ENCODE peak calls at places on chromosomes 2 and 18, in five cellular contexts. T is lower leg skin, B is cardiac fibroblast, X is NCI-H2081, L is Kasumi-1. V is an unnamed sample.

GRCh38 chr2:217756375-217757107 is 246.3 kb downstream of the TNS1 start:
- DNase-seq in T (no peak), L (peak; percentile 0), X (peak; percentile 5), B (peak; percentile 63), V (peak; percentile 69)

GRCh38 chr2:225017713-225018112 is 24.6 kb downstream of the DOCK10 start:
- DNase-seq in B (no peak), L (no peak), X (no peak), T (no peak), V (no peak)

GRCh38 chr2:234677758-234678538 is 181.1 kb upstream of the ARL4C start:
- DNase-seq in L (no peak), B (peak; percentile 18), T (no peak), X (no peak), V (no peak)

GRCh38 chr2:135121016-135121657 is 69.0 kb downstream of the RAB3GAP1 start:
- DNase-seq in L (no peak), B (no peak), X (no peak), T (no peak), V (no peak)

GRCh38 chr18:79567481-79568147 is 112.0 kb upstream of the CTDP1 start:
- DNase-seq in T (no peak), L (no peak), X (no peak), B (peak; percentile 91), V (peak; percentile 74)

GRCh38 chr2:113980946-113981345 is 91.1 kb downstream of the ACTR3 start:
- DNase-seq in T (no peak), X (no peak), L (no peak), B (peak; percentile 77), V (peak; percentile 29)

GRCh38 chr2:203758841-203759691 is 52.6 kb downstream of the CD28 start:
- DNase-seq in T (no peak), L (no peak), B (no peak), X (no peak), V (no peak)

GRCh38 chr2:209468796-209469325 is 45.0 kb downstream of the MAP2 start:
- DNase-seq in X (no peak), L (no peak), B (no peak), T (no peak), V (no peak)

GRCh38 chr2:217804786-217805678 is 197.8 kb downstream of the TNS1 start:
- DNase-seq in T (no peak), L (no peak), X (no peak), B (no peak), V (no peak)

GRCh38 chr2:228039752-228040534 is 141.5 kb downstream of the SPHKAP start:
- DNase-seq in T (no peak), L (peak; percentile 40), X (peak; percentile 23), B (peak; percentile 38), V (no peak)

GRCh38 chr2:236847538-236848263 is 238.0 kb upstream of the COPS8 start:
- DNase-seq in X (no peak), B (no peak), L (no peak), T (no peak), V (no peak)

GRCh38 chr2:112150447-112150846 is 12.3 kb downstream of the FBLN7 start:
- DNase-seq in X (no peak), B (peak; percentile 88), L (no peak), T (peak; percentile 20), V (peak; percentile 90)

GRCh38 chr2:85766214-85766613 is 12.4 kb downstream of the ATOH8 start:
- DNase-seq in L (peak; percentile 79), B (no peak), T (no peak), X (no peak), V (no peak)

GRCh38 chr18:11020867-11021414 is 128.4 kb downstream of the PIEZO2 start:
- DNase-seq in T (no peak), L (no peak), B (no peak), X (no peak), V (no peak)

GRCh38 chr18:75116809-75117208 is 92.1 kb downstream of the PTGR3 start:
- DNase-seq in L (no peak), B (no peak), T (no peak), X (no peak), V (no peak)

GRCh38 chr2:75493230-75493629 is 67.5 kb downstream of the EVA1A start:
- DNase-seq in T (no peak), X (no peak), L (no peak), B (no peak), V (no peak)

GRCh38 chr2:194826241-194826640 is 830.8 kb upstream of the SLC39A10 start:
- DNase-seq in X (no peak), L (no peak), B (no peak), T (no peak), V (no peak)

GRCh38 chr18:31497711-31498449 is at the start of gene DSG2:
- DNase-seq in T (peak; percentile 46), X (peak; percentile 68), B (peak; percentile 35), L (peak; percentile 42), V (no peak)

GRCh38 chr2:167182403-167182802 is 294.1 kb downstream of the XIRP2 start:
- DNase-seq in L (no peak), B (no peak), X (no peak), T (no peak), V (no peak)

GRCh38 chr2:225452677-225453076 is 53.2 kb downstream of the NYAP2 start:
- DNase-seq in L (no peak), B (no peak), X (no peak), T (no peak), V (no peak)

GRCh38 chr2:121777699-121778058 is 22.2 kb downstream of the TSN start:
- DNase-seq in T (no peak), L (no peak), X (no peak), B (peak; percentile 55), V (no peak)

GRCh38 chr2:219099319-219099718 is 38.6 kb upstream of the IHH start:
- DNase-seq in B (no peak), X (no peak), T (no peak), L (no peak), V (peak; percentile 17)

GRCh38 chr18:24497052-24497754 is 36.8 kb downstream of the HRH4 start:
- DNase-seq in B (peak; percentile 21), T (no peak), L (no peak), X (no peak), V (peak; percentile 29)

GRCh38 chr2:224268441-224268840 is 133.5 kb downstream of the FAM124B start:
- DNase-seq in B (peak; percentile 94), L (no peak), X (peak; percentile 14), T (no peak), V (peak; percentile 55)

GRCh38 chr2:96098900-96099590 is 17.3 kb downstream of the ADRA2B start:
- DNase-seq in L (no peak), X (no peak), T (peak; percentile 9), B (no peak), V (no peak)

GRCh38 chr2:3784731-3785130 is 81.4 kb downstream of the DCDC2C start:
- DNase-seq in B (no peak), L (no peak), T (no peak), X (no peak), V (no peak)

GRCh38 chr2:57139179-57139578 is 907.4 kb upstream of the VRK2 start:
- DNase-seq in B (no peak), X (no peak), L (no peak), T (no peak), V (no peak)

GRCh38 chr2:194700726-194701125 is 956.3 kb upstream of the SLC39A10 start:
- DNase-seq in B (no peak), T (no peak), X (no peak), L (no peak), V (no peak)

GRCh38 chr2:12870692-12871091 is 154.0 kb downstream of the TRIB2 start:
- DNase-seq in L (no peak), T (no peak), B (peak; percentile 32), X (no peak), V (no peak)

GRCh38 chr2:69104281-69104680 is 91.3 kb downstream of the ANTXR1 start:
- DNase-seq in B (no peak), L (no peak), X (no peak), T (peak; percentile 46), V (no peak)

GRCh38 chr2:219522111-219523030 is 8.1 kb downstream of the ASIC4 start:
- DNase-seq in T (no peak), X (no peak), B (peak; percentile 58), L (no peak), V (peak; percentile 78)

GRCh38 chr2:16621348-16621747 is 44.3 kb downstream of the CYRIA start:
- DNase-seq in L (no peak), X (no peak), B (no peak), T (no peak), V (no peak)

GRCh38 chr2:241063587-241063986 is 38.5 kb downstream of the MTERF4 start:
- DNase-seq in X (no peak), T (peak; percentile 12), L (no peak), B (no peak), V (no peak)

GRCh38 chr2:102256281-102256680 is 55.1 kb upstream of the IL1RL1 start:
- DNase-seq in B (no peak), L (peak; percentile 16), X (no peak), T (no peak), V (no peak)

GRCh38 chr2:42492691-42493467 is 903 bp downstream of the KCNG3 start:
- DNase-seq in T (no peak), X (peak; percentile 64), B (no peak), L (no peak), V (no peak)

GRCh38 chr2:230824406-230824978 is 40.2 kb upstream of the ITM2C start:
- DNase-seq in L (peak; percentile 70), B (peak; percentile 88), T (peak; percentile 35), X (peak; percentile 84), V (peak; percentile 77)

GRCh38 chr2:202307690-202308089 is 42.1 kb downstream of the NOP58 start:
- DNase-seq in X (no peak), L (no peak), B (peak; percentile 21), T (no peak), V (no peak)

GRCh38 chr18:6884944-6885343 is 155.4 kb downstream of the ARHGAP28 start:
- DNase-seq in T (no peak), B (peak; percentile 14), X (no peak), L (no peak), V (no peak)

GRCh38 chr2:42722328-42723190 is 41.4 kb downstream of the OXER1 start:
- DNase-seq in L (no peak), B (peak; percentile 96), X (no peak), T (peak; percentile 58), V (peak; percentile 40)

V was measured in hepatic stellate cell.